ENCODE peak calls at places on chromosomes 2 and 18, in four cellular contexts. R is HepG2, L is K562, B is Panc1. Z is an unnamed sample.

GRCh38 chr2:118224144-118224887 is 136.0 kb downstream of the INSIG2 start:
- DNase-seq in R (no peak), L (no peak), B (no peak), Z (no peak)

GRCh38 chr2:147808520-147808919 is 36.3 kb upstream of the ACVR2A start:
- DNase-seq in R (no peak), L (no peak), B (no peak), Z (no peak)

GRCh38 chr2:232444409-232445148 is 11.4 kb upstream of the ALPI start:
- DNase-seq in R (peak), L (peak), B (peak), Z (peak)

GRCh38 chr2:72827999-72828646 is 2.3 kb upstream of the EXOC6B start:
- DNase-seq in R (peak), L (no peak), B (no peak), Z (no peak)

GRCh38 chr2:96325038-96325883 is at the start of gene ITPRIPL1:
- DNase-seq in R (peak), L (peak), B (no peak), Z (no peak)

GRCh38 chr18:79916546-79917350 is 34.7 kb downstream of the SLC66A2 start:
- DNase-seq in R (no peak), L (no peak), B (no peak), Z (no peak)

GRCh38 chr2:241905716-241906376 is 36.3 kb downstream of the RTP5 start:
- DNase-seq in R (peak), L (no peak), B (no peak), Z (no peak)

GRCh38 chr2:26058390-26058789 is 24.5 kb downstream of the RAB10 start:
- DNase-seq in R (peak), L (no peak), B (no peak), Z (no peak)

GRCh38 chr2:201618744-201619654 is 24.3 kb downstream of the TMEM237 start:
- DNase-seq in R (no peak), L (peak), B (no peak), Z (no peak)

GRCh38 chr2:59734743-59735142 is 818.7 kb downstream of the BCL11A start:
- DNase-seq in R (no peak), L (no peak), B (no peak), Z (no peak)

GRCh38 chr2:142718731-142719130 is 158.7 kb upstream of the KYNU start:
- DNase-seq in R (no peak), L (no peak), B (no peak), Z (no peak)

GRCh38 chr2:217356795-217357194 is 496.9 kb upstream of the TNP1 start:
- DNase-seq in R (no peak), L (no peak), B (no peak), Z (no peak)

GRCh38 chr2:37653805-37654378 is 17.6 kb downstream of the CDC42EP3 start:
- DNase-seq in R (no peak), L (no peak), B (no peak), Z (no peak)

GRCh38 chr2:205822578-205822977 is 140.3 kb downstream of the NRP2 start:
- DNase-seq in R (no peak), L (no peak), B (no peak), Z (no peak)

GRCh38 chr2:184339966-184340365 is 258.4 kb upstream of the ZNF804A start:
- DNase-seq in R (no peak), L (no peak), B (no peak), Z (no peak)

GRCh38 chr2:173021939-173022371 is 53.7 kb upstream of the MAP3K20 start:
- DNase-seq in R (peak), L (no peak), B (no peak), Z (no peak)
- TF ChIP-seq TCF7L2 in R (no peak), L (no peak), B (no peak), Z (no peak)

DNA sequence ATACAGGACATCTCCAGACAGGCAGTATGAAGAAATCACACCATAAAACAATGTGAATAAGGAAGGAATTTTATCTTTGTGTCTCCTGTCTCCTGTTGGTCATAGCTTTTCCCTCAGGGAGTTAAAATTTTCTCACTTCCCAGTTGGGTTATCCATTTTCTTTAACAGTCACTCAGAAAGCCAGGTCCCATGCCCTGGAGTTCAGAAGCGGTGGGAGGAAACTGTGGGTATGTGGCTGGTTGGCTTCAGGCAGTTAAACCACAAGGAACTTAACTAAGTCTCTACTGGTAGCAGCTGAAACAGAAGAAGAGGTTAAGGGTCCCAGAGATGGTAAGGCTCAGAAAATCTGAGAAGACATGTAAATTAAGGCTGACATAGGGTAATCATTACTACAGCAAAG is 6.5 kb upstream of the SMAD2 start:
- DNase-seq in R (no peak), L (no peak), B (no peak), Z (no peak)
- TF ChIP-seq TCF7L2 in R (no peak), L (no peak), B (no peak), Z (no peak)

DNA sequence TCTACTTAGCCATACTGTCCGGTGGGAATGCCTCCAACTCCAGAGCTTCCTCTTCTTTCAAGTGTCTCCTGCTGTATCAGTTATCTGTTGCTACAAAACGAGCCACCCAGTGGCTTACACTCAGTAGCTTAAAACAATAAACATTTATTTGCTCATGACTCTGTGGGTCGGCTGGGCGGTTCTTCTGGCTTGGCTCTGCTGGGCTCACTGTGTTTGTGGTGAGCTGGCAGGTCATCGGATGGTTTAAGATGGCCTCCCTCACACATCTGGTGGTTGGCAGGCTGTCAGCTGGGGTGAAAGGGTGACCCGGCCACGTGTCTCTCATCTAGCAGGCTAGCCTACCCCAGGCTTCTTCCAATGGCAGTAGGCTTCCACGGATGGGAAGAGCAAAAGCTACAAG is 122.4 kb upstream of the SLC1A4 start:
- DNase-seq in R (no peak), L (no peak), B (no peak), Z (no peak)
- TF ChIP-seq TCF7L2 in R (no peak), L (no peak), B (no peak), Z (no peak)

DNA sequence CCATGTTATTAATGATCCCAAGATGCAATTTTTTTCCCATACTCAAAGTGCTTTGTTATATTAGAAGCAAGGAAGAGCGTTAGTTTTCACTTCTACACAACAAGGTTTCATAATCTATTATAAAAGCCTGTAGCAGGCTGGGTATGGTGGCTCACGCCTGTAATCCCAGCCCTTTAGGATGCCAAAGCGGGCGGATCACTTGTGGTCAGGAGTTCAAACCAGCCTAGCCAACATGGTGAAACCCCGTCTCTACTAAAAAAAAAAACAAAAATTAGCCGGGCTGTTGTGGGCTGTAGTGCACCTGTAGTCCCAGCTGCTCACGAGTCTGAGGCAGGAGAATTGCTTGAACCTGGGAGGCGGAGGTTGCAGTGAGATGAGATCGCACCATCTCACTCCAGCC is 19.0 kb upstream of the SERPINB2 start:
- DNase-seq in R (no peak), L (no peak), B (no peak), Z (no peak)
- TF ChIP-seq TCF7L2 in R (no peak), L (no peak), B (no peak), Z (no peak)

GRCh38 chr2:9809448-9810088 is 33.7 kb upstream of the TAF1B start:
- DNase-seq in R (no peak), L (no peak), B (no peak), Z (no peak)
- TF ChIP-seq TCF7L2 in R (no peak), L (no peak), B (no peak), Z (no peak)

Z was measured in HCT116.